ENCODE peak calls at places on chromosomes 13 and 19, in five cellular contexts. N is lower leg skin, O is IMR-90, E is fibroblast of pulmonary artery, Q is neuronal stem cell. P is an unnamed sample.

GRCh38 chr13:38166121-38166520 is 183.5 kb upstream of the UFM1 start:
- DNase-seq in N (no peak), O (no peak), E (peak), Q (no peak), P (no peak)

GRCh38 chr13:19601749-19602725 is 31.4 kb upstream of the MPHOSPH8 start:
- DNase-seq in N (peak), O (peak), E (peak), Q (peak), P (peak)

GRCh38 chr13:29935309-29935981 is 85.0 kb upstream of the UBL3 start:
- DNase-seq in N (no peak), O (no peak), E (no peak), Q (no peak), P (no peak)

GRCh38 chr19:18429717-18430416 is 8.1 kb downstream of the ISYNA1 start:
- DNase-seq in N (no peak), O (no peak), E (no peak), Q (no peak), P (no peak)

GRCh38 chr13:81610613-81611012 is 1269.7 kb upstream of the SPRY2 start:
- DNase-seq in N (no peak), O (no peak), E (no peak), Q (no peak), P (no peak)

GRCh38 chr13:42354246-42355117 is 82.5 kb downstream of the AKAP11 start:
- DNase-seq in N (no peak), O (peak), E (peak), Q (no peak), P (peak)

GRCh38 chr13:94712287-94712811 is at the start of gene SOX21:
- DNase-seq in N (peak), O (no peak), E (no peak), Q (no peak), P (no peak)

GRCh38 chr13:27396252-27396846 is 28.1 kb upstream of the GTF3A start:
- DNase-seq in N (no peak), O (no peak), E (no peak), Q (no peak), P (no peak)

GRCh38 chr13:49858183-49858856 is 65.8 kb upstream of the KPNA3 start:
- DNase-seq in N (no peak), O (peak), E (peak), Q (no peak), P (peak)

GRCh38 chr19:45474191-45474940 is 6.6 kb downstream of the FOSB start:
- DNase-seq in N (no peak), O (peak), E (peak), Q (no peak), P (peak)

GRCh38 chr13:41052441-41052840 is 8.9 kb upstream of the WBP4 start:
- DNase-seq in N (no peak), O (no peak), E (no peak), Q (no peak), P (no peak)

GRCh38 chr19:41366089-41366488 is 2.1 kb upstream of the B9D2 start:
- DNase-seq in N (no peak), O (no peak), E (no peak), Q (no peak), P (no peak)

GRCh38 chr19:38727868-38728660 is 16.2 kb downstream of the CAPN12 start:
- DNase-seq in N (no peak), O (no peak), E (peak), Q (no peak), P (peak)

GRCh38 chr13:24199016-24199415 is 38.5 kb downstream of the SPATA13 start:
- DNase-seq in N (no peak), O (no peak), E (no peak), Q (no peak), P (no peak)

GRCh38 chr19:14381689-14382474 is 638 bp downstream of the ADGRE5 start:
- DNase-seq in N (no peak), O (peak), E (peak), Q (no peak), P (peak)

GRCh38 chr13:27549406-27549981 is 70.8 kb downstream of the LNX2 start:
- DNase-seq in N (no peak), O (no peak), E (peak), Q (no peak), P (peak)

GRCh38 chr13:40126301-40127085 is 471.0 kb downstream of the COG6 start:
- DNase-seq in N (no peak), O (no peak), E (no peak), Q (no peak), P (no peak)

GRCh38 chr19:16143399-16144215 is at the start of gene HSH2D:
- DNase-seq in N (peak), O (no peak), E (no peak), Q (no peak), P (no peak)

GRCh38 chr13:19596960-19597361 is 35.6 kb upstream of the TPTE2 start:
- DNase-seq in N (peak), O (peak), E (peak), Q (no peak), P (peak)

GRCh38 chr13:77218274-77218673 is 108.6 kb downstream of the MYCBP2 start:
- DNase-seq in N (no peak), O (no peak), E (no peak), Q (no peak), P (no peak)

GRCh38 chr13:40485611-40486517 is 180.6 kb downstream of the FOXO1 start:
- DNase-seq in N (peak), O (no peak), E (no peak), Q (no peak), P (no peak)

GRCh38 chr13:45339867-45340266 is 1.1 kb downstream of the TPT1 start:
- DNase-seq in N (no peak), O (no peak), E (no peak), Q (no peak), P (no peak)

GRCh38 chr13:45194081-45194939 is 6.5 kb downstream of the KCTD4 start:
- DNase-seq in N (no peak), O (peak), E (peak), Q (no peak), P (peak)

DNA sequence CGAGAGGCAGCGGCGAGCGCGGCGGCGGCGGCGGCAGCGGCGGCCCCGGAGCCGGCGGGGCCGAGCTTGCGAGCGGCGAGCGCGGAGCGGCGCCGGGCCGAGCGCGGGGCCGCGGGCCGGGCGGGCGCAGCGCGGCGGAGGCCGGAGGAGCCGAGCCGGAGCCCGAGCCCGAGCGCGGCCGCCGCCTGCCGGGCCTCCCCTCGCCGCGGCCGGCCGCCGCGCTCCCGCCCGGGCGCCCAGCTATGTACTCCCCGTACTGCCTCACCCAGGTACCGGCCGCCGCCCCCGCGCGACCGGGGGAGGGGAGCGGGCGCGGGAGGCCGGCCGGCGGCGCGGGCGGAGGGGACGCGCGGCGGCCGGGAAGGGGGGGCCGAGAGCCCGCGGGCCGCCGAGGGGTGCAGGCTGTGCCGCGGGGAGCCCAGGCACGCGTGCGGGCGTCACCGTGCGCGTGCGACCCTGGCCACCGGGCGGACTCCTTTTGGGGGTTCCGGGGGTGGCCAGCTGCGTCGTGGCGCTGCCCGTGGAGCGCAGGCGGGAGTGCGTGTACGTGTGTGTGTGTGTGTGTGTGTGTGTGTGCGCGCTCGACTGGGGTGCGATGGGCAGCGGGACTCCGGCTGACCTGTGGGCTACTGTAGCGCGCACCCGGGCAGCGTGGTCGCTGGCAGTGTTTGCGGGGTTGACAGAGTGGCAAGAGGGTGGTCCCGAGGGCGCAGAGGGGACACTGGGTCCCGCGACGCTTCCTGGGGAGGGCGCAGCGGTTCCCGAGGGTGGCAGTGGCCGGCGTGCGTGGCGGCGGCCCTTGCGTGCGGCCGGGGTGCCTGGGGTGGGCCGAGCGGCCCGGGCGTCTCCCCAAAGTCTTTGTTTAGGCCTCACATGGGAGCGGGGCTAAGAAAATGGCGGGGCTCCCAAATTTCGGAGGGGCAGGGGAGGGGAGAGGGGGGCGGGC is 594 bp downstream of the NFIX start:
- DNase-seq in N (peak), O (peak), E (peak), Q (no peak), P (no peak)
- H3K4me3 ChIP-seq in N (peak), O (peak), E (peak), Q (peak), P (peak)

GRCh38 chr19:1237754-1238372 is at the start of gene CBARP:
- DNase-seq in N (no peak), O (no peak), E (peak), Q (no peak), P (peak)

GRCh38 chr19:1234670-1235380 is 3.0 kb downstream of the CBARP start:
- DNase-seq in N (no peak), O (no peak), E (no peak), Q (no peak), P (no peak)

GRCh38 chr19:1235625-1236538 is 1.9 kb downstream of the CBARP start:
- DNase-seq in N (no peak), O (peak), E (no peak), Q (no peak), P (no peak)

GRCh38 chr19:1237027-1237659 is 662 bp downstream of the CBARP start:
- DNase-seq in N (no peak), O (no peak), E (no peak), Q (no peak), P (no peak)

DNA sequence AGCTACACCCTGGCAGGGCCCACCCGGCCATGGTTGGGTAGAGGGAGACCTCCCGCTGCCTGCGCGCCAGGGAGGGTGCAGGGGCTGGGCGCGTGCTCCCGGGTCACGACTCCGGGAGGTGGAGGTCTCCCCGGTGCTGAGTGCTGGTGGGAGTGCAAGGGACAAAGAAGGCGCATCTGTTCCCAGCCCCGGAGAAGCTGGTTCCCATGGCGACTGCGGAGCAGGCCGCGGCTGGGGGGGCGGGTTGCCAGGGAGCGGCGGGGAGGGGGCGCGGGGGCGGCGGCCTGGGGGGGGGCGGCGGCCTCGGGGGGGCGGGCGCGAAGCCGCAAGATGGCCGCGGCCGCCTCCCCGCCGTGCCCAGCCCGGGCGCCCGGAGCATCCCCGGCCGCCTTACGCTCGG is 1.2 kb downstream of the CBARP start:
- DNase-seq in N (no peak), O (no peak), E (no peak), Q (no peak), P (no peak)
- H3K4me3 ChIP-seq in N (no peak), O (peak), E (peak), Q (peak), P (peak)

GRCh38 chr19:4375164-4375619 is 25.2 kb downstream of the SH3GL1 start:
- DNase-seq in N (peak), O (no peak), E (no peak), Q (no peak), P (peak)
- H3K4me3 ChIP-seq in N (no peak), O (no peak), E (no peak), Q (no peak), P (no peak)

GRCh38 chr19:56840452-56841193 is at the start of the genes PEG3 and ZIM2:
- DNase-seq in N (peak), O (no peak), E (peak), Q (peak), P (no peak)
- H3K4me3 ChIP-seq in N (peak), O (no peak), E (no peak), Q (peak), P (no peak)

GRCh38 chr13:97653741-97654140 is 219.8 kb downstream of the RAP2A start:
- DNase-seq in N (no peak), O (peak), E (peak), Q (no peak), P (no peak)

GRCh38 chr13:97660488-97661086 is 226.6 kb downstream of the RAP2A start:
- DNase-seq in N (no peak), O (no peak), E (peak), Q (no peak), P (peak)

GRCh38 chr13:97658556-97658955 is 224.6 kb downstream of the RAP2A start:
- DNase-seq in N (no peak), O (no peak), E (peak), Q (no peak), P (no peak)

GRCh38 chr13:97659602-97660001 is 225.6 kb downstream of the RAP2A start:
- DNase-seq in N (no peak), O (peak), E (peak), Q (peak), P (peak)
- H3K4me3 ChIP-seq in N (no peak), O (no peak), E (no peak), Q (no peak), P (no peak)

DNA sequence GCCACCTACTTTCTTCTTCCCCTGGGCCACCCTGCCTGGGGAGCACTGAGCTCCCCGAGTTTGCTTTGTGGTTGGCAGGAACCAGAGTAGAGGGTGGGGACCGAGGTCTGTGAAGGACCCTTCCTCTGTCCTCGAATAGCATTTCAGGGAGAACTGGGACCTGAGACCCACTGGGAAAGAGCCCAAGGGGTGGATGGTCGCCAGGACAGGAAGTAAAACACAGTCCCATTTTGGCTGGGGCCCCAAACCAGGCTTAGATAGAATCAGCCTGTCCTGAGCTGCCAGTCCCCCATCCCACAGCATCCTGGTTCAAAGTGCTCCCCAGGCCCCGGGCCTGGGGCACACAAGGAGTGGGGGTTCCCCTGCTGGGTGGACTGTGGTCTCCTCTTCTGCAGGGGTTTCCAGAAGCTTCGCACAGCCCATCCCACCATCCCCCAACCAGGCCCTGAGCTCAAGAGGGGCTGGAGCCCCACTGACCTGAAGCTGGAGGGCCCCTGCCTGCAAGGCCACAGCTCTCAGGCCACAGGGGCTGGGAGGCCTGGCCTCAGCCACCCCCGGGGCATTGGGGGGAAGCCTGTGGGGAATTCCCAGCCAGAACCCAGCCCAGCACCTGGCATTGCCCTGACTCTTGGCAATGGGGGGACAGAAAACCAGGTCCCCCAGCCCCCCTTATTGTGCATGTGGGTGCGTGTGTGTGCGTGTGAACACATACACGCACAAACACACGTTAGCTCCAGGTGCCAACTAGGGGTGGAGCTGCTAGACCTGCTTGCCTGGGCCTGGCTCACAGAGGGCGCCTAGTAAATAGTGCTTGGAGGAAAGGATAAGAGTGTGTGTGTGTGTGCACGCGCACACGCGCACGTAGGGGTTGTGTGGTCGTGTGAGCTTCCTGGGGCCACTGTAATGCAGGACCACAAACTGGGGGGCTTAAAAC is 994 bp upstream of the MKNK2 start:
- DNase-seq in N (peak), O (no peak), E (no peak), Q (no peak), P (no peak)
- H3K4me3 ChIP-seq in N (no peak), O (no peak), E (no peak), Q (no peak), P (no peak)

GRCh38 chr19:5718032-5718578 is 1.8 kb downstream of the LONP1 start:
- DNase-seq in N (no peak), O (peak), E (peak), Q (no peak), P (no peak)
- H3K4me3 ChIP-seq in N (no peak), O (peak), E (peak), Q (no peak), P (peak)

GRCh38 chr19:44093931-44094765 is at the start of gene ZNF224:
- DNase-seq in N (peak), O (peak), E (peak), Q (peak), P (peak)
- H3K4me3 ChIP-seq in N (peak), O (peak), E (peak), Q (peak), P (peak)

P was measured in cardiac muscle cell.